ENCODE peak calls at places on chromosome 13, in four cellular contexts. R, Q, T and A are unnamed samples.

GRCh38 chr13:34816118-34816517 is 126.0 kb upstream of the NBEA start:
- DNase-seq in R (no peak), Q (no peak), T (no peak), A (no peak)

GRCh38 chr13:79212064-79212619 is 193.9 kb downstream of the RBM26 start:
- DNase-seq in T (no peak), R (no peak), Q (no peak), A (no peak)

GRCh38 chr13:43301341-43301969 is 278.1 kb downstream of the DNAJC15 start:
- DNase-seq in T (no peak), Q (peak; percentile 42), R (no peak), A (no peak)

GRCh38 chr13:100040196-100040595 is 48.7 kb upstream of the PCCA start:
- DNase-seq in T (no peak), R (no peak), Q (no peak), A (no peak)

GRCh38 chr13:95185851-95186250 is 115.4 kb downstream of the ABCC4 start:
- DNase-seq in R (no peak), T (no peak), Q (no peak), A (no peak)

GRCh38 chr13:114038900-114039299 is 65.0 kb upstream of the C13orf46 start:
- DNase-seq in R (no peak), Q (no peak), T (no peak), A (no peak)

GRCh38 chr13:51524312-51524711 is 60.0 kb upstream of the WDFY2 start:
- DNase-seq in R (peak; percentile 30), T (no peak), Q (peak; percentile 53), A (no peak)

GRCh38 chr13:94168784-94169512 is 310.5 kb downstream of the DCT start:
- DNase-seq in T (no peak), Q (no peak), R (no peak), A (no peak)